ENCODE peak calls at places on chromosomes 12 and 14, in four cellular contexts. N, R, G and U are unnamed samples.

GRCh38 chr12:25994252-25994651 is 35.8 kb downstream of the RASSF8 start:
- DNase-seq in G (no peak), N (peak; percentile 92), R (peak; percentile 93), U (peak; percentile 82)

GRCh38 chr12:118038122-118038521 is 21.6 kb downstream of the RFC5 start:
- DNase-seq in N (no peak), R (no peak), G (no peak), U (no peak)

GRCh38 chr14:70888681-70889175 is 18.5 kb upstream of the PCNX1 start:
- DNase-seq in R (peak; percentile 87), G (no peak), N (peak; percentile 49), U (peak; percentile 78)

GRCh38 chr14:37594238-37594915 is 672 bp downstream of the FOXA1 start:
- DNase-seq in R (peak; percentile 82), N (peak; percentile 68), G (peak; percentile 82), U (peak; percentile 87)

GRCh38 chr12:89454080-89454848 is 70.3 kb downstream of the GALNT4 start:
- DNase-seq in G (no peak), N (no peak), R (peak; percentile 63), U (peak; percentile 44)

GRCh38 chr14:101072531-101072930 is 169.0 kb upstream of the RTL1 start:
- DNase-seq in N (no peak), R (no peak), G (no peak), U (no peak)

GRCh38 chr14:101972126-101972785 is 7.9 kb downstream of the DYNC1H1 start:
- DNase-seq in G (no peak), R (peak; percentile 100), N (peak; percentile 99), U (peak; percentile 99)

GRCh38 chr14:30896435-30896834 is 22.1 kb downstream of the COCH start:
- DNase-seq in N (no peak), R (no peak), G (no peak), U (no peak)

GRCh38 chr12:18257251-18257650 is 4.1 kb upstream of the PIK3C2G start:
- DNase-seq in N (no peak), R (no peak), G (no peak), U (no peak)

GRCh38 chr12:2963760-2964292 is 4.6 kb downstream of the TEAD4 start:
- DNase-seq in R (peak; percentile 32), N (no peak), G (no peak), U (peak; percentile 40)

GRCh38 chr14:75497191-75497590 is 25.1 kb upstream of the BATF start:
- DNase-seq in N (no peak), R (no peak), G (no peak), U (no peak)

GRCh38 chr12:6180300-6181051 is 19.7 kb upstream of the CD9 start:
- DNase-seq in R (peak; percentile 92), G (no peak), N (peak; percentile 70), U (peak; percentile 90)

GRCh38 chr14:65260786-65261185 is 151.7 kb upstream of the FUT8 start:
- DNase-seq in R (peak; percentile 94), G (no peak), N (peak; percentile 59), U (no peak)

GRCh38 chr12:119870462-119870861 is 6.7 kb downstream of the CIT start:
- DNase-seq in G (no peak), N (no peak), R (peak; percentile 68), U (no peak)

GRCh38 chr12:78418919-78419318 is 445.7 kb upstream of the SYT1 start:
- DNase-seq in G (no peak), N (no peak), R (no peak), U (no peak)

GRCh38 chr12:104480826-104481457 is 24.2 kb downstream of the CHST11 start:
- DNase-seq in G (no peak), R (peak; percentile 91), N (peak; percentile 45), U (peak; percentile 65)

DNA sequence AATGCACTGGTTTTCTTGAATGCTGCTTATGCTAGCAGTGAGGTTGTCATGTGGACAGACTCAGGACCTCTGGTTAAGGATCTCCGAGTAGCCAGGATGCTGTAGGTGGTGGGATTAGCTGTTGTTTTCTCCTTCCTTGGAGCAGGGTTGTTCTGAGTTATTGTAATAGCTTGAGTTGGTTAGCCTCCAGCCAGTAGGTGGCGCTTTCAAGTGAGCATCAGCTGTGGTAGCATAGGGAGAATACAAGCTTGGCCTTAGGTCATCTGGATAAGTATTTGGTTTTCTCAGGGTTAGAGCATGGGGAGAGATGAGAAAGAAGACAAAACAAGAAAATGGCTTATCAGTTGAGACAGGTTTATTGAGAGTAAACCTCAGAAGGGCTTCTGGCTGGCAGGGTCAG is 299.7 kb upstream of the FBXO33 start:
- DNase-seq in N (no peak), G (no peak), R (no peak), U (no peak)
- TF ChIP-seq CTCF in N (peak; percentile 24), G (peak; percentile 30), R (peak; percentile 22), U (no peak)

GRCh38 chr12:67647547-67648305 is 819 bp upstream of the DYRK2 start:
- DNase-seq in R (peak; percentile 84), N (peak; percentile 90), G (peak; percentile 56), U (peak; percentile 88)
- TF ChIP-seq CTCF in R (peak; percentile 33), N (peak; percentile 57), G (peak; percentile 55), U (peak; percentile 45)

GRCh38 chr14:103296987-103297386 is 37.0 kb upstream of the EIF5 start:
- DNase-seq in N (no peak), R (no peak), G (no peak), U (no peak)
- TF ChIP-seq CTCF in N (peak; percentile 21), R (no peak), G (peak; percentile 34), U (no peak)

GRCh38 chr14:104201063-104201462 is 62.7 kb downstream of the KIF26A start:
- DNase-seq in N (no peak), G (no peak), R (no peak), U (no peak)

GRCh38 chr14:104202259-104203070 is 64.1 kb downstream of the KIF26A start:
- DNase-seq in N (no peak), R (no peak), G (no peak), U (no peak)

GRCh38 chr14:104199266-104199665 is 60.9 kb downstream of the KIF26A start:
- DNase-seq in N (no peak), G (no peak), R (no peak), U (no peak)

GRCh38 chr14:104201496-104201895 is 63.1 kb downstream of the KIF26A start:
- DNase-seq in G (no peak), N (no peak), R (no peak), U (no peak)

DNA sequence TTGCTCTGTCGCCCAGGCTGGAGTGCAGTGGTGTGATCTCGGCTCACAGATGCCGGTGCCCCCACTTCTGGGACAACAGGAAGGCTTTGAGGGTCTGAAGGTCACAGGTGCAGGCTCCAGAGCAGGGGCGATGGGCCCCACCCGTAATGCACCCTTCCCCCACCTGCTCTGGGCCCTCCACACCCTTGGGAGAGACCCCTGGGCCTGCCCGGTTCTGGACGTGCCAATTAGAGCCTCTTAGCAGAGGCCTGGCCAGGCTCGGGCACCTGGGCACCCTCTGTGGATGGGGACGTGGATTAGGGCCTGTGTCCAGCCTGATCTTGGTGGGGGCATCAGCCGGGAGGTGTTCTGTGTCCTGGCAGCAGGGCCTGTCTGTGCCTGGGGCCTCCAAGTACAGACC is 62.2 kb downstream of the KIF26A start:
- DNase-seq in G (no peak), N (no peak), R (no peak), U (no peak)
- TF ChIP-seq CTCF in G (no peak), N (no peak), R (no peak), U (no peak)

GRCh38 chr12:40970320-40970907 is 217.7 kb upstream of the PDZRN4 start:
- DNase-seq in R (no peak), N (no peak), G (no peak), U (no peak)
- TF ChIP-seq CTCF in R (no peak), N (no peak), G (peak; percentile 44), U (no peak)

DNA sequence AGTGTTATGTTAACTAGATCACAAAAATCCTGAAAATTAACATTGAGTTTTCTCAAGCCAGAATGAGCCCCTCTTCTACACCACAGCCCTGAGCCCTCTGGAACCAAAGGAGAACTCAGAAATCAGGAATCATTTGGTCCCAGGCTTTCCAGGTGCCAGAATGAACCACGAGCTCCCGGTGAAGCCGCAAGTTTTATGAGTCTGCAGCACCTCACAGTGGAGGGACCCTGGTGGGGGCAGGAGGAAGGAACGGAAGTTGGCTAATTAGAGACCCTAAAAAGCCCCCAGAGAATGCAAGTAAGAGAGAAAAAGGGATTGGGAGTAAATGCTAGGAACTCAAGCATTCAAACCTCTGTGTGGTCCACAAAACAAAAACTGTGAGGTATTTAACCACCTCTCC is 52.9 kb upstream of the BCL2L14 start:
- DNase-seq in N (no peak), G (no peak), R (no peak), U (no peak)
- TF ChIP-seq CTCF in N (no peak), G (peak; percentile 46), R (peak; percentile 6), U (peak; percentile 18)

GRCh38 chr12:108618079-108618952 is 15.4 kb downstream of the SELPLG start:
- DNase-seq in R (peak; percentile 84), G (peak; percentile 73), N (peak; percentile 67), U (peak; percentile 87)
- TF ChIP-seq CTCF in R (peak; percentile 90), G (peak; percentile 99), N (peak; percentile 100), U (peak; percentile 90)